ENCODE peak calls at places on chromosomes 7 and 10, in seven cellular contexts. S is lower lobe of right lung, G is bronchial epithelial cell, E is choroid plexus epithelial cell, W is prostate gland, D is HepG2, A is osteoblast. F is an unnamed sample.

GRCh38 chr7:90645784-90646183 is 49.7 kb downstream of the CDK14 start:
- DNase-seq in D (no peak), W (no peak), E (no peak), S (no peak), A (peak), G (no peak), F (no peak)

GRCh38 chr7:85396676-85397075 is 209.8 kb upstream of the SEMA3D start:
- DNase-seq in G (no peak), A (no peak), W (no peak), D (no peak), E (no peak), S (no peak), F (no peak)

GRCh38 chr7:132576723-132577089 is 436 bp upstream of the PLXNA4 start:
- DNase-seq in A (peak), W (no peak), D (no peak), E (no peak), G (no peak), S (no peak), F (no peak)

GRCh38 chr7:83038787-83039186 is 123.9 kb downstream of the PCLO start:
- DNase-seq in S (no peak), W (no peak), G (no peak), E (peak), D (no peak), A (no peak), F (no peak)

GRCh38 chr10:125160856-125161569 is 650 bp upstream of the CTBP2 start:
- DNase-seq in G (peak), E (peak), W (peak), A (peak), S (peak), D (no peak), F (peak)

GRCh38 chr7:30412810-30413504 is 65.6 kb downstream of the NOD1 start:
- DNase-seq in A (peak), W (peak), E (peak), D (peak), G (peak), S (no peak), F (peak)

GRCh38 chr10:16828114-16828568 is 10.9 kb upstream of the RSU1 start:
- DNase-seq in D (peak), W (peak), A (no peak), S (no peak), G (peak), E (peak), F (peak)

GRCh38 chr10:104906112-104906511 is 265.0 kb downstream of the SORCS3 start:
- DNase-seq in D (no peak), E (no peak), A (no peak), W (no peak), G (no peak), S (no peak), F (no peak)

GRCh38 chr7:22791204-22792158 is 31.2 kb downstream of the TOMM7 start:
- DNase-seq in E (peak), W (no peak), S (no peak), A (peak), D (no peak), G (peak), F (no peak)

GRCh38 chr10:60521974-60522405 is 132.3 kb upstream of the ANK3 start:
- DNase-seq in D (no peak), S (no peak), W (no peak), G (peak), A (no peak), E (peak), F (no peak)

GRCh38 chr10:86254526-86255174 is 111.9 kb downstream of the GRID1 start:
- DNase-seq in S (no peak), D (no peak), G (peak), W (no peak), A (peak), E (no peak), F (no peak)

GRCh38 chr7:92809397-92810241 is 26.8 kb downstream of the CDK6 start:
- DNase-seq in D (peak), S (no peak), A (no peak), G (peak), E (peak), W (peak), F (peak)

GRCh38 chr7:84948632-84949031 is 238.2 kb downstream of the SEMA3D start:
- DNase-seq in A (no peak), E (peak), S (no peak), G (no peak), W (no peak), D (no peak), F (no peak)

GRCh38 chr10:62744136-62744535 is 60.4 kb upstream of the ADO start:
- DNase-seq in A (peak), S (no peak), E (peak), G (no peak), D (no peak), W (no peak), F (no peak)

GRCh38 chr7:26065652-26066051 is 86.3 kb upstream of the NFE2L3 start:
- DNase-seq in S (no peak), E (no peak), D (no peak), A (no peak), G (no peak), W (no peak), F (no peak)

GRCh38 chr7:54944179-54944578 is 74.6 kb upstream of the EGFR start:
- DNase-seq in S (no peak), W (peak), E (peak), D (no peak), A (peak), G (no peak), F (peak)

GRCh38 chr10:33145451-33146188 is 187.6 kb upstream of the ITGB1 start:
- DNase-seq in D (peak), S (no peak), W (no peak), G (peak), A (no peak), E (no peak), F (no peak)

GRCh38 chr7:111498608-111499007 is 63.7 kb downstream of the IMMP2L start:
- DNase-seq in G (no peak), W (no peak), D (no peak), E (no peak), S (no peak), A (peak), F (no peak)

GRCh38 chr7:110170762-110171161 is 920.2 kb upstream of the LRRN3 start:
- DNase-seq in W (no peak), S (no peak), A (no peak), D (no peak), G (no peak), E (peak), F (no peak)

GRCh38 chr10:43383204-43383971 is 12.0 kb downstream of the FXYD4 start:
- DNase-seq in W (no peak), D (no peak), G (peak), E (no peak), A (no peak), S (no peak), F (no peak)

GRCh38 chr10:56449770-56450169 is 88.7 kb upstream of the ZWINT start:
- DNase-seq in G (peak), A (no peak), W (no peak), S (no peak), D (no peak), E (peak), F (peak)

GRCh38 chr7:131370523-131370968 is 42.9 kb downstream of the MKLN1 start:
- DNase-seq in W (no peak), D (no peak), E (peak), G (peak), S (no peak), A (no peak), F (no peak)

GRCh38 chr7:50667338-50667737 is 102.1 kb upstream of the DDC start:
- DNase-seq in S (no peak), W (no peak), D (no peak), G (no peak), E (peak), A (no peak), F (no peak)

GRCh38 chr10:122647383-122647968 is 52.2 kb downstream of the C10orf120 start:
- DNase-seq in G (no peak), A (no peak), E (no peak), D (no peak), W (no peak), S (no peak), F (no peak)

GRCh38 chr10:133465191-133465949 is 11.6 kb downstream of the SCART1 start:
- DNase-seq in E (no peak), D (no peak), G (peak), W (no peak), A (peak), S (no peak), F (no peak)

DNA sequence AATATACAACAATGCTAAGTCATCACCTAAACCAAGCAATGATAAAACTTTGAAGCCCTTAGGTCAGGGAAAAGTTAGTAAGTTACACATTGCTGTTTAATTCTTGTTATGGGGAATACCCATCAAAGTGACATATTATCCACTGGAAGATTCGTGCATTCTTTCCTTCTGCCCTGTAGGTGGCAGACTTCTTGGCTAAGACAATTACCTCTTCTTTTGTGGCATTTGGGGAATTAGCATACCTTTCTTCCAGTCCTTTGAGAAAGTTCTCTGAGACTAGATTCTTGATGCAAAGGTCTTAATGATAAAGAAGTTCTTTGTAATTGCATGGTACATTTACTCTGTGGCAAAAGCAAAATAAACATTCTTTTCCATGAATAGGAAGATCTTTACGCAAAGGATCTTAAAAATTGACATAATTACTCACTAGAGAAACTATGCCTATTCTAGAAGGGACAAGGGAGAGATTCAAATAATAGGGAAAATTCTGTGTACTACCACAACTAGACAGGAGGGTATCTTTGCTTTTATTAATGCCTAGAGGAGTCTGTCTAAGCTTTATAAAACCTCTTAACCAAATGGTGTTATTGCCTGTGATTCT is 395.9 kb downstream of the GRM8 start:
- DNase-seq in W (no peak), D (peak), E (peak), G (peak), S (no peak), A (peak), F (no peak)
- TF ChIP-seq CTCF in W (peak), D (peak), E (peak), G (peak), S (peak), A (peak), F (peak)

GRCh38 chr7:93910076-93910994 is 4.0 kb downstream of the GNGT1 start:
- DNase-seq in D (no peak), G (peak), E (peak), A (no peak), S (no peak), W (peak), F (no peak)

GRCh38 chr7:93902777-93903423 is 3.5 kb upstream of the GNGT1 start:
- DNase-seq in E (peak), A (no peak), G (peak), W (no peak), D (peak), S (no peak), F (no peak)

DNA sequence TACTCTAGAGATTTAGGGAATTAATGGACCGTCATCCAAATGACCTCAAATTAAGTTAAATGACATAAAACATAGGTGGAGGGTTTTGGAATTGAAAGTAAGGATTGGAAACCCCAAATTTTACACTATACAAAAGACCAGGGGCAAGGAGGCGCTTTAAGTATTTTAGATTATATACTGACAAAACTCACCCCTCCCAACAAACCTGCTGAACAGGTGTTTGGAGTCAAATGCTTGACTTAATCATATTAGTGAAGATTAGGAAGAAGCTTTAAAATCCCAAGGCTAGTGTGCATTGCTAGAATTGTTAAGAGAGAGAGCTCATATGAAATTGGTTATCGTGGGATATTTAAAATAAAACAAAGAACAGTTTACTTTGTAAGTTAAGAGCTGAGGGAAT is at the start of gene GNGT1:
- DNase-seq in S (no peak), A (no peak), G (no peak), D (no peak), E (no peak), W (no peak), F (no peak)
- H3K4me3 ChIP-seq in S (no peak), A (no peak), G (no peak), D (no peak), E (no peak), W (no peak), F (no peak)

DNA sequence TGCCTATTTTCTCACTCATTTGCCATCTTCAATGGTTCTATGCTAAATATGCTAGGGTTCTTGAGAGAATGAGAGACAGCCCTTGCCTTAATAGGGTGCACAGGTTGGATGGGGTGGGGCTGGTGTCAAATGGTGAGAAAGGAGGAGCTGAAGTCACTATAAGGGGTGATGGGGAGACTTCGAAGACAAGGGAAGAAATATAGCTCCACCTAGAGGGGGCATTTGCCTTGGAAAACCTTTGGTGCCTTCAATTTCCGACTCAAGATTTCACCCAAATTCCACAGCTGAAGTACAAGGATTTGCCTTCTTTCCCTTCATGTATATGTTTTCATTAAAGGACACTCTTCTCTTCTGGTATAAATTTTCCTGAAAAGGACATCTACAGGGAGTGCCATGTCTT is 5.6 kb downstream of the PTN start:
- DNase-seq in A (no peak), D (no peak), E (peak), S (no peak), W (no peak), G (no peak), F (no peak)
- TF ChIP-seq CTCF in A (peak), D (no peak), E (peak), S (no peak), W (no peak), G (no peak), F (peak)

GRCh38 chr10:70699659-70700174 is 27.4 kb downstream of the ADAMTS14 start:
- DNase-seq in W (no peak), A (peak), D (peak), E (no peak), S (no peak), G (no peak), F (no peak)
- H3K4me3 ChIP-seq in W (no peak), A (no peak), D (no peak), E (no peak), S (no peak), G (no peak), F (no peak)

DNA sequence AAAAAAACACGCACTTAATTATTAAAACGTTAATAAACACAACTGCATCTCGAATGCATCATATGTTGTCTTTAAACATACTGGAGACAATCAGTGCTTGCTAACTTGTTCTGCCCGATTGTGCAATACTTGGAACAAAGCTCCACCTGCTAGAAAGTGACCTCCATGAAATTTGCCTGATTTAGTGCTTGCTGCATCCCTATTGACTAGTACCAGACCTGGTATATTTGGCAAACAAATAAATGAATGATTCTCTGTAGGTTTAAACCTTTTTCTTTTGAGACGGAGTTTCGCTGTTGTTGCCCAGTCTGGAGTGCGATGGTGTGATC is 6.2 kb downstream of the BZW2 start:
- DNase-seq in S (no peak), G (no peak), E (no peak), D (no peak), W (no peak), A (no peak), F (no peak)
- TF ChIP-seq CTCF in S (no peak), G (no peak), E (no peak), D (no peak), W (no peak), A (no peak), F (no peak)

F was measured in LNCaP clone FGC.